ENCODE peak calls at places on chromosomes 5 and 9, in nine cellular contexts. One of them, this sample, is unnamed.

GRCh38 chr5:1132570-1132969 is 20.7 kb upstream of the SLC12A7 start:
- DNase-seq in right cardiac atrium: peak
- DNase-seq in small intestine: no peak
- DNase-seq in cardiac muscle cell: no peak
- DNase-seq in neuronal stem cell: no peak
- DNase-seq in lower lobe of right lung: no peak
- DNase-seq in astrocyte of the cerebellum: no peak
- DNase-seq in choroid plexus epithelial cell: no peak
- DNase-seq in CD8-positive, alpha-beta T cell: no peak
- DNase-seq in this sample: no peak

GRCh38 chr9:32783168-32783891 is at the start of gene TMEM215:
- DNase-seq in right cardiac atrium: peak
- DNase-seq in small intestine: no peak
- DNase-seq in cardiac muscle cell: peak
- DNase-seq in neuronal stem cell: peak
- DNase-seq in lower lobe of right lung: peak
- DNase-seq in astrocyte of the cerebellum: no peak
- DNase-seq in choroid plexus epithelial cell: peak
- DNase-seq in CD8-positive, alpha-beta T cell: no peak
- DNase-seq in this sample: peak

GRCh38 chr5:9288234-9288633 is 257.6 kb downstream of the SEMA5A start:
- DNase-seq in right cardiac atrium: peak
- DNase-seq in small intestine: no peak
- DNase-seq in cardiac muscle cell: no peak
- DNase-seq in neuronal stem cell: no peak
- DNase-seq in lower lobe of right lung: no peak
- DNase-seq in astrocyte of the cerebellum: no peak
- DNase-seq in choroid plexus epithelial cell: no peak
- DNase-seq in CD8-positive, alpha-beta T cell: no peak
- DNase-seq in this sample: no peak

GRCh38 chr5:132023258-132024116 is 12.0 kb upstream of the ACSL6 start:
- DNase-seq in right cardiac atrium: no peak
- DNase-seq in small intestine: no peak
- DNase-seq in cardiac muscle cell: no peak
- DNase-seq in neuronal stem cell: no peak
- DNase-seq in lower lobe of right lung: no peak
- DNase-seq in astrocyte of the cerebellum: no peak
- DNase-seq in choroid plexus epithelial cell: no peak
- DNase-seq in CD8-positive, alpha-beta T cell: no peak
- DNase-seq in this sample: no peak

GRCh38 chr5:50406874-50407273 is 34.2 kb downstream of the EMB start:
- DNase-seq in right cardiac atrium: no peak
- DNase-seq in small intestine: no peak
- DNase-seq in cardiac muscle cell: no peak
- DNase-seq in neuronal stem cell: no peak
- DNase-seq in lower lobe of right lung: no peak
- DNase-seq in astrocyte of the cerebellum: no peak
- DNase-seq in choroid plexus epithelial cell: no peak
- DNase-seq in CD8-positive, alpha-beta T cell: no peak
- DNase-seq in this sample: no peak

GRCh38 chr5:5544094-5544663 is 121.7 kb downstream of the ICE1 start:
- DNase-seq in right cardiac atrium: no peak
- DNase-seq in small intestine: no peak
- DNase-seq in cardiac muscle cell: no peak
- DNase-seq in neuronal stem cell: no peak
- DNase-seq in lower lobe of right lung: no peak
- DNase-seq in astrocyte of the cerebellum: no peak
- DNase-seq in choroid plexus epithelial cell: no peak
- DNase-seq in CD8-positive, alpha-beta T cell: no peak
- DNase-seq in this sample: no peak

GRCh38 chr9:27131731-27132130 is 22.7 kb downstream of the TEK start:
- DNase-seq in right cardiac atrium: no peak
- DNase-seq in small intestine: no peak
- DNase-seq in cardiac muscle cell: no peak
- DNase-seq in neuronal stem cell: no peak
- DNase-seq in lower lobe of right lung: no peak
- DNase-seq in astrocyte of the cerebellum: no peak
- DNase-seq in choroid plexus epithelial cell: peak
- DNase-seq in CD8-positive, alpha-beta T cell: no peak
- DNase-seq in this sample: no peak

GRCh38 chr9:89549031-89549644 is 51.2 kb upstream of the SEMA4D start:
- DNase-seq in right cardiac atrium: peak
- DNase-seq in small intestine: peak
- DNase-seq in cardiac muscle cell: peak
- DNase-seq in neuronal stem cell: peak
- DNase-seq in lower lobe of right lung: peak
- DNase-seq in astrocyte of the cerebellum: peak
- DNase-seq in choroid plexus epithelial cell: peak
- DNase-seq in CD8-positive, alpha-beta T cell: peak
- DNase-seq in this sample: peak

GRCh38 chr9:112380771-112381181 is 868 bp downstream of the HSDL2 start:
- DNase-seq in right cardiac atrium: no peak
- DNase-seq in small intestine: peak
- DNase-seq in cardiac muscle cell: peak
- DNase-seq in neuronal stem cell: no peak
- DNase-seq in lower lobe of right lung: no peak
- DNase-seq in astrocyte of the cerebellum: no peak
- DNase-seq in choroid plexus epithelial cell: peak
- DNase-seq in CD8-positive, alpha-beta T cell: no peak
- DNase-seq in this sample: no peak

GRCh38 chr5:2751592-2752021 is at the start of gene IRX2:
- DNase-seq in right cardiac atrium: peak
- DNase-seq in small intestine: peak
- DNase-seq in cardiac muscle cell: peak
- DNase-seq in neuronal stem cell: peak
- DNase-seq in lower lobe of right lung: peak
- DNase-seq in astrocyte of the cerebellum: peak
- DNase-seq in choroid plexus epithelial cell: peak
- DNase-seq in CD8-positive, alpha-beta T cell: no peak
- DNase-seq in this sample: peak

GRCh38 chr5:149837680-149838269 is 106.8 kb downstream of the PDE6A start:
- DNase-seq in right cardiac atrium: peak
- DNase-seq in small intestine: peak
- DNase-seq in cardiac muscle cell: peak
- DNase-seq in neuronal stem cell: peak
- DNase-seq in lower lobe of right lung: no peak
- DNase-seq in astrocyte of the cerebellum: peak
- DNase-seq in choroid plexus epithelial cell: peak
- DNase-seq in CD8-positive, alpha-beta T cell: no peak
- DNase-seq in this sample: peak

GRCh38 chr5:104513194-104513602 is 950.6 kb upstream of the NUDT12 start:
- DNase-seq in right cardiac atrium: no peak
- DNase-seq in small intestine: no peak
- DNase-seq in cardiac muscle cell: peak
- DNase-seq in neuronal stem cell: no peak
- DNase-seq in lower lobe of right lung: no peak
- DNase-seq in astrocyte of the cerebellum: peak
- DNase-seq in choroid plexus epithelial cell: peak
- DNase-seq in CD8-positive, alpha-beta T cell: no peak
- DNase-seq in this sample: no peak

GRCh38 chr5:104513621-104514020 is 951.0 kb upstream of the NUDT12 start:
- DNase-seq in right cardiac atrium: no peak
- DNase-seq in small intestine: no peak
- DNase-seq in cardiac muscle cell: peak
- DNase-seq in neuronal stem cell: no peak
- DNase-seq in lower lobe of right lung: no peak
- DNase-seq in astrocyte of the cerebellum: no peak
- DNase-seq in choroid plexus epithelial cell: peak
- DNase-seq in CD8-positive, alpha-beta T cell: no peak
- DNase-seq in this sample: no peak

GRCh38 chr5:104512063-104512798 is 949.6 kb upstream of the NUDT12 start:
- DNase-seq in right cardiac atrium: no peak
- DNase-seq in small intestine: no peak
- DNase-seq in cardiac muscle cell: peak
- DNase-seq in neuronal stem cell: no peak
- DNase-seq in lower lobe of right lung: no peak
- DNase-seq in astrocyte of the cerebellum: no peak
- DNase-seq in choroid plexus epithelial cell: peak
- DNase-seq in CD8-positive, alpha-beta T cell: no peak
- DNase-seq in this sample: no peak
- H3K4me3 ChIP-seq in right cardiac atrium: no peak
- H3K4me3 ChIP-seq in small intestine: no peak
- H3K4me3 ChIP-seq in cardiac muscle cell: no peak
- H3K4me3 ChIP-seq in neuronal stem cell: no peak
- H3K4me3 ChIP-seq in lower lobe of right lung: no peak
- H3K4me3 ChIP-seq in astrocyte of the cerebellum: no peak
- H3K4me3 ChIP-seq in choroid plexus epithelial cell: no peak
- H3K4me3 ChIP-seq in CD8-positive, alpha-beta T cell: no peak
- H3K4me3 ChIP-seq in this sample: no peak

GRCh38 chr5:37776826-37777225 is 63.0 kb downstream of the GDNF start:
- DNase-seq in right cardiac atrium: peak
- DNase-seq in small intestine: no peak
- DNase-seq in cardiac muscle cell: peak
- DNase-seq in neuronal stem cell: no peak
- DNase-seq in lower lobe of right lung: no peak
- DNase-seq in astrocyte of the cerebellum: no peak
- DNase-seq in choroid plexus epithelial cell: peak
- DNase-seq in CD8-positive, alpha-beta T cell: no peak
- DNase-seq in this sample: peak

GRCh38 chr5:37773809-37774208 is 66.0 kb downstream of the GDNF start:
- DNase-seq in right cardiac atrium: no peak
- DNase-seq in small intestine: no peak
- DNase-seq in cardiac muscle cell: no peak
- DNase-seq in neuronal stem cell: no peak
- DNase-seq in lower lobe of right lung: no peak
- DNase-seq in astrocyte of the cerebellum: no peak
- DNase-seq in choroid plexus epithelial cell: no peak
- DNase-seq in CD8-positive, alpha-beta T cell: no peak
- DNase-seq in this sample: no peak

GRCh38 chr5:37772255-37772654 is 67.6 kb downstream of the GDNF start:
- DNase-seq in right cardiac atrium: no peak
- DNase-seq in small intestine: no peak
- DNase-seq in cardiac muscle cell: no peak
- DNase-seq in neuronal stem cell: no peak
- DNase-seq in lower lobe of right lung: no peak
- DNase-seq in astrocyte of the cerebellum: no peak
- DNase-seq in choroid plexus epithelial cell: no peak
- DNase-seq in CD8-positive, alpha-beta T cell: no peak
- DNase-seq in this sample: no peak

GRCh38 chr5:37774912-37775483 is 64.8 kb downstream of the GDNF start:
- DNase-seq in right cardiac atrium: no peak
- DNase-seq in small intestine: no peak
- DNase-seq in cardiac muscle cell: peak
- DNase-seq in neuronal stem cell: no peak
- DNase-seq in lower lobe of right lung: no peak
- DNase-seq in astrocyte of the cerebellum: no peak
- DNase-seq in choroid plexus epithelial cell: peak
- DNase-seq in CD8-positive, alpha-beta T cell: no peak
- DNase-seq in this sample: no peak

DNA sequence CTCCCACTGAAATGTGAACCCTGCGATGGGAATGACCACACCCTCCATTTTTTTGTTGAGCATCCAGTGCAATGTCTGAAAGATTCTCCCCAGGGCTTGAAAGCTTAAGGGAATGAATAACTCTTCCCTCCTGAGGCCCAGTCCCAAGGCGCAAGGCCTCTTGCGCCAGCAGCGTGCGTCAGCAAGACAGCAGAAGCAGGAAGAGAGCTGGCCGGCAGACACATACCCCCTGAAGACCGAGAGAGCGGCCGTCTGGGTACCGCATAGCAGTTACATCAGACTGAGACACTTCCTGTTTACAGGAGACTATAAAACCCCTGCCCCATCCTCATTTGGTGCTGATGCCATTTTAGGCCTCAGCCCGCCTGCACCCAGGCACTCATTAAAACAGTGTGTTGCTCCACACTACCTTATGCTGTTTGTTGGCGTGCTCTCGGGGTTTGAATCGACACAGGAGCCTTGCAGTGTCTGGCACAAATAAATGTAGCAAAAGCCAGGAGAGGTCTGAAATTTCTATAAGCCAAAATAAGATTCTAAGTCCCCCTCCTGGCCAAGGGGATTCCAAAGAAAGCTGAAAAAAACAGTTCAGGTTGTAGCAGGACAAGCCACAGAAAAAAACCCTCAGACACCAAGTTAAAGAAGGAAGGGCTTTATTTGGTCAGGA is 62.2 kb downstream of the GDNF start:
- DNase-seq in right cardiac atrium: no peak
- DNase-seq in small intestine: no peak
- DNase-seq in cardiac muscle cell: peak
- DNase-seq in neuronal stem cell: no peak
- DNase-seq in lower lobe of right lung: no peak
- DNase-seq in astrocyte of the cerebellum: no peak
- DNase-seq in choroid plexus epithelial cell: no peak
- DNase-seq in CD8-positive, alpha-beta T cell: no peak
- DNase-seq in this sample: no peak
- H3K4me3 ChIP-seq in right cardiac atrium: no peak
- H3K4me3 ChIP-seq in small intestine: no peak
- H3K4me3 ChIP-seq in cardiac muscle cell: no peak
- H3K4me3 ChIP-seq in neuronal stem cell: no peak
- H3K4me3 ChIP-seq in lower lobe of right lung: no peak
- H3K4me3 ChIP-seq in astrocyte of the cerebellum: no peak
- H3K4me3 ChIP-seq in choroid plexus epithelial cell: no peak
- H3K4me3 ChIP-seq in CD8-positive, alpha-beta T cell: no peak
- H3K4me3 ChIP-seq in this sample: no peak

GRCh38 chr5:59061377-59061776 is 478.5 kb downstream of the RAB3C start:
- DNase-seq in right cardiac atrium: no peak
- DNase-seq in small intestine: no peak
- DNase-seq in cardiac muscle cell: no peak
- DNase-seq in neuronal stem cell: no peak
- DNase-seq in lower lobe of right lung: no peak
- DNase-seq in astrocyte of the cerebellum: no peak
- DNase-seq in choroid plexus epithelial cell: peak
- DNase-seq in CD8-positive, alpha-beta T cell: no peak
- DNase-seq in this sample: no peak

GRCh38 chr5:59066367-59067163 is 483.7 kb downstream of the RAB3C start:
- DNase-seq in right cardiac atrium: no peak
- DNase-seq in small intestine: no peak
- DNase-seq in cardiac muscle cell: peak
- DNase-seq in neuronal stem cell: no peak
- DNase-seq in lower lobe of right lung: no peak
- DNase-seq in astrocyte of the cerebellum: no peak
- DNase-seq in choroid plexus epithelial cell: peak
- DNase-seq in CD8-positive, alpha-beta T cell: no peak
- DNase-seq in this sample: peak

GRCh38 chr5:59065551-59065950 is 482.7 kb downstream of the RAB3C start:
- DNase-seq in right cardiac atrium: no peak
- DNase-seq in small intestine: no peak
- DNase-seq in cardiac muscle cell: no peak
- DNase-seq in neuronal stem cell: no peak
- DNase-seq in lower lobe of right lung: no peak
- DNase-seq in astrocyte of the cerebellum: no peak
- DNase-seq in choroid plexus epithelial cell: peak
- DNase-seq in CD8-positive, alpha-beta T cell: no peak
- DNase-seq in this sample: no peak

GRCh38 chr5:59062986-59063683 is 480.3 kb downstream of the RAB3C start:
- DNase-seq in right cardiac atrium: no peak
- DNase-seq in small intestine: no peak
- DNase-seq in cardiac muscle cell: peak
- DNase-seq in neuronal stem cell: no peak
- DNase-seq in lower lobe of right lung: no peak
- DNase-seq in astrocyte of the cerebellum: peak
- DNase-seq in choroid plexus epithelial cell: peak
- DNase-seq in CD8-positive, alpha-beta T cell: no peak
- DNase-seq in this sample: no peak

GRCh38 chr5:59064256-59064655 is 481.4 kb downstream of the RAB3C start:
- DNase-seq in right cardiac atrium: peak
- DNase-seq in small intestine: no peak
- DNase-seq in cardiac muscle cell: no peak
- DNase-seq in neuronal stem cell: no peak
- DNase-seq in lower lobe of right lung: no peak
- DNase-seq in astrocyte of the cerebellum: no peak
- DNase-seq in choroid plexus epithelial cell: no peak
- DNase-seq in CD8-positive, alpha-beta T cell: no peak
- DNase-seq in this sample: no peak
- H3K4me3 ChIP-seq in right cardiac atrium: no peak
- H3K4me3 ChIP-seq in small intestine: no peak
- H3K4me3 ChIP-seq in cardiac muscle cell: no peak
- H3K4me3 ChIP-seq in neuronal stem cell: no peak
- H3K4me3 ChIP-seq in lower lobe of right lung: no peak
- H3K4me3 ChIP-seq in astrocyte of the cerebellum: no peak
- H3K4me3 ChIP-seq in choroid plexus epithelial cell: no peak
- H3K4me3 ChIP-seq in CD8-positive, alpha-beta T cell: no peak
- H3K4me3 ChIP-seq in this sample: no peak

GRCh38 chr5:159242656-159243055 is 20.4 kb upstream of the UBLCP1 start:
- DNase-seq in right cardiac atrium: no peak
- DNase-seq in small intestine: no peak
- DNase-seq in cardiac muscle cell: no peak
- DNase-seq in neuronal stem cell: no peak
- DNase-seq in lower lobe of right lung: no peak
- DNase-seq in astrocyte of the cerebellum: no peak
- DNase-seq in choroid plexus epithelial cell: peak
- DNase-seq in CD8-positive, alpha-beta T cell: no peak
- DNase-seq in this sample: no peak
- H3K4me3 ChIP-seq in right cardiac atrium: no peak
- H3K4me3 ChIP-seq in small intestine: no peak
- H3K4me3 ChIP-seq in cardiac muscle cell: no peak
- H3K4me3 ChIP-seq in neuronal stem cell: no peak
- H3K4me3 ChIP-seq in lower lobe of right lung: no peak
- H3K4me3 ChIP-seq in astrocyte of the cerebellum: no peak
- H3K4me3 ChIP-seq in choroid plexus epithelial cell: no peak
- H3K4me3 ChIP-seq in CD8-positive, alpha-beta T cell: no peak
- H3K4me3 ChIP-seq in this sample: no peak

This sample was measured in psoas muscle.